ENCODE peak calls at places on chromosomes 4 and X, in five cellular contexts. S is A549, X is K562, V is HepG2, D is H1. J is an unnamed sample.

GRCh38 chr4:78204176-78204575 is 147.1 kb downstream of the FRAS1 start:
- DNase-seq in V (no peak), X (no peak), S (no peak), D (no peak), J (no peak)

GRCh38 chrX:2693123-2693438 is 2.0 kb downstream of the CD99 start:
- DNase-seq in S (no peak), X (no peak), V (no peak), D (no peak), J (no peak)

GRCh38 chr4:164572877-164573279 is 181.1 kb upstream of the SMIM31 start:
- DNase-seq in D (no peak), X (no peak), V (no peak), S (no peak), J (no peak)

GRCh38 chr4:151000747-151001429 is 14.2 kb downstream of the LRBA start:
- DNase-seq in V (no peak), S (no peak), X (no peak), D (no peak), J (no peak)

GRCh38 chr4:124854968-124855367 is 142.4 kb upstream of the ANKRD50 start:
- DNase-seq in S (no peak), V (no peak), X (no peak), D (no peak), J (peak; percentile 51)

GRCh38 chrX:121569609-121570008 is 522.2 kb downstream of the GLUD2 start:
- DNase-seq in D (no peak), X (no peak), V (no peak), S (no peak), J (no peak)

GRCh38 chr4:28886934-28887333 is 1833.2 kb upstream of the PCDH7 start:
- DNase-seq in D (no peak), X (no peak), V (no peak), S (no peak), J (peak; percentile 54)

GRCh38 chr4:16052939-16053338 is 30.9 kb downstream of the PROM1 start:
- DNase-seq in X (no peak), V (no peak), S (no peak), D (no peak), J (no peak)

GRCh38 chrX:72712094-72712755 is 1.9 kb downstream of the PHKA1 start:
- DNase-seq in S (no peak), X (no peak), V (no peak), D (no peak), J (peak; percentile 13)

GRCh38 chr4:13524504-13525243 is 19.6 kb downstream of the NKX3-2 start:
- DNase-seq in S (no peak), D (no peak), X (no peak), V (no peak), J (peak; percentile 57)

GRCh38 chr4:186449954-186450353 is 105.4 kb downstream of the MTNR1A start:
- DNase-seq in X (no peak), S (no peak), V (no peak), D (no peak), J (no peak)

GRCh38 chrX:144732588-144732987 is 514.7 kb upstream of the SPANXN1 start:
- DNase-seq in D (no peak), X (no peak), V (no peak), S (no peak), J (no peak)

GRCh38 chrX:85941275-85941674 is 106.1 kb downstream of the CHM start:
- DNase-seq in X (no peak), V (no peak), D (no peak), S (no peak), J (no peak)

GRCh38 chrX:13449441-13449840 is 120.0 kb upstream of the EGFL6 start:
- DNase-seq in V (no peak), X (no peak), S (no peak), D (no peak), J (no peak)

GRCh38 chrX:69298466-69299140 is 133.3 kb upstream of the PJA1 start:
- DNase-seq in X (no peak), D (no peak), V (no peak), S (no peak), J (peak; percentile 4)

GRCh38 chr4:171629182-171629581 is 184.0 kb upstream of the GALNTL6 start:
- DNase-seq in D (no peak), S (no peak), X (no peak), V (no peak), J (no peak)

GRCh38 chr4:121277194-121278105 is 103.4 kb downstream of the QRFPR start:
- DNase-seq in S (peak; percentile 48), X (no peak), D (no peak), V (peak; percentile 27), J (no peak)

GRCh38 chr4:158906073-158906472 is 137.2 kb downstream of the FNIP2 start:
- DNase-seq in X (no peak), V (no peak), S (no peak), D (no peak), J (no peak)

GRCh38 chrX:17860179-17860780 is 818 bp downstream of the RAI2 start:
- DNase-seq in X (no peak), V (no peak), D (no peak), S (no peak), J (no peak)

GRCh38 chrX:21440911-21441310 is 66.7 kb downstream of the CNKSR2 start:
- DNase-seq in V (no peak), S (no peak), D (no peak), X (no peak), J (no peak)

GRCh38 chr4:31045151-31045550 is 325.0 kb downstream of the PCDH7 start:
- DNase-seq in S (no peak), X (no peak), V (no peak), D (no peak), J (no peak)

GRCh38 chr4:73417973-73418372 is 13.9 kb downstream of the ALB start:
- DNase-seq in V (no peak), X (no peak), S (no peak), D (no peak), J (peak; percentile 1)

GRCh38 chrX:80237072-80237471 is 183.2 kb upstream of the TENT5D start:
- DNase-seq in D (no peak), S (peak; percentile 1), X (peak; percentile 7), V (no peak), J (no peak)

GRCh38 chr4:176588436-176588835 is 204.3 kb downstream of the VEGFC start:
- DNase-seq in X (no peak), D (no peak), S (no peak), V (no peak), J (no peak)

GRCh38 chrX:18294893-18295292 is 59.6 kb downstream of the SCML2 start:
- DNase-seq in S (no peak), V (no peak), X (no peak), D (no peak), J (no peak)

GRCh38 chr4:125985856-125986255 is 671.1 kb downstream of the FAT4 start:
- DNase-seq in D (peak; percentile 88), V (no peak), X (no peak), S (no peak), J (no peak)

GRCh38 chr4:38902695-38903094 is 35.1 kb downstream of the FAM114A1 start:
- DNase-seq in S (peak; percentile 13), V (peak; percentile 27), X (no peak), D (no peak), J (no peak)

GRCh38 chr4:82905205-82905604 is 4.7 kb downstream of the THAP9 start:
- DNase-seq in D (no peak), V (no peak), S (no peak), X (no peak), J (peak; percentile 64)

GRCh38 chr4:163263601-163264000 is 68.8 kb downstream of the NPY1R start:
- DNase-seq in V (no peak), X (no peak), D (no peak), S (no peak), J (no peak)

GRCh38 chrX:23127586-23127985 is 127.8 kb downstream of the DDX53 start:
- DNase-seq in X (no peak), V (no peak), D (no peak), S (no peak), J (no peak)

GRCh38 chr4:36551697-36552214 is 270.3 kb downstream of the DTHD1 start:
- DNase-seq in X (no peak), V (no peak), D (peak; percentile 23), S (no peak), J (no peak)

GRCh38 chr4:26433556-26433955 is 56.7 kb downstream of the CCKAR start:
- DNase-seq in V (no peak), D (no peak), X (no peak), S (no peak), J (no peak)

GRCh38 chr4:24862073-24862751 is 50.6 kb downstream of the CCDC149 start:
- DNase-seq in S (no peak), V (no peak), X (no peak), D (no peak), J (no peak)

GRCh38 chr4:133982533-133983224 is 218.9 kb downstream of the PABPC4L start:
- DNase-seq in X (no peak), D (no peak), V (no peak), S (no peak), J (peak; percentile 17)

DNA sequence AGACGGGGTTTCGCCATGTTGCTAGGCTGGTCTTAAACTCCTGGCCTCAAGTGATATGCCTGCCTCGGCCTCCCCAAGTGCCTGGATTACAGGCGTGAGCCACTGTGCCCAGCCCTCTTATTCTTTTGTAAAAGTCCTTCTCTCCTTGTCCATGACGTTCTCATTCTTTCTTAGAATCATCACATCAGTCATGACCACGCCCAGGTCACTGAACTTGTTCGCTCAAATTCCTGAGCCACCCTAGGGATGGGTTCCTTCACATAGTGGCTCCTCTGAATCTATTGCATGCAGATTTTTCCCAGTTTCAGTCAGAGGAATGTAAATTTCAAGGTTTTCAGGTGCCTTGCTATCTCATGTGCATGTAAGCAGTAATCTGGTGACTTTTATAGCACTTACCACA is 15.7 kb downstream of the JADE1 start:
- DNase-seq in D (no peak), S (peak; percentile 83), V (no peak), X (no peak), J (no peak)
- TF ChIP-seq MAFK in D (no peak), S (no peak), V (no peak), X (no peak), J (no peak)

DNA sequence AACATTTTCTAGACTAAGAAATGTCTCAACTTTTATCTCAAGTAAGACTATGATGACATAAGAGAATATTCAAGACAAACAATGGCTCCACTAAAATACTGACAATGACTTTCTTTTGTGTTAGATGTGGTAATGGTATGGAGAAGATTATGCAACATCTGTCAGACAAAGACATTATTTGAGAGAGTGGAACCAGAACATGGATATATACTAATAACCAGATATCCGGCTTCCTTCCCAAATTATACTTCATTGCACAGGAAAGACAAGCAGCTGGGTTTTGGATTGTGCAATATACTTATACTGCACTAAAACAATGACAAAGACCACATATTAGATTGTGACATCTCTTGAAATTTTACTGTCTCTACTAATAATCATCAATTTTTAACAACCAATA is 290.8 kb upstream of the GIMD1 start:
- DNase-seq in S (no peak), V (no peak), D (no peak), X (no peak), J (no peak)
- TF ChIP-seq MAFK in S (no peak), V (no peak), D (no peak), X (no peak), J (no peak)

GRCh38 chrX:11446331-11446730 is 153.1 kb downstream of the AMELX start:
- DNase-seq in V (no peak), X (no peak), D (no peak), S (no peak), J (peak; percentile 55)
- TF ChIP-seq MAFK in V (no peak), X (no peak), D (no peak), S (no peak), J (no peak)

DNA sequence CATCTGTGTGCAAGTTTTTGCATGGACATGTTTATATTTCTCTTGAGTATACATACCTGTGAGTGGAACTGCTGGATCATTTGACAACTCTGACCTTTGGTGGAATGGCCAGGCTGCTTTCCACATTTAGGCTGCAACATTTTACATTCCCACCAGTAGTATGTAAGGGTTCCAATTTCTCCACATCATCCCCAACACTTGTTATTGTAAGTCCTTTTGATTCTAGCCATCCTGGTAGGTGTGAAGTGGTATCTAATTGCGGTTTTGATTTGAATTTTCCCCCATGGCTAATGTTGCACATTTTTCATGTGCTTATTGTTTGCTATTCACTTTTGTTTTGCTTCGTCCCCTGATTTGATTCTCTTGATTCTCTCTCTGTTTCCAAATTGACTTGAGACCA is 16.4 kb downstream of the DLG3 start:
- DNase-seq in V (no peak), X (no peak), S (no peak), D (no peak), J (no peak)
- TF ChIP-seq MAFK in V (no peak), X (no peak), S (no peak), D (no peak), J (no peak)

J was measured in IMR-90.